ENCODE peak calls at places on chromosomes 11 and 22, in six cellular contexts. A is uterus; Q is AG09309; F is stimulated activated naive B cell treated with anti-CD40 and anti-IgM and Interleukin-4, amounts not matched to agents 10 μg/mL and 1 μg/mL and 100 μg/mL, for 72 hours; V is ureter; L is LoVo. I is an unnamed sample.

GRCh38 chr11:120747801-120748484 is 236.4 kb downstream of the GRIK4 start:
- DNase-seq in A (no peak), Q (no peak), F (no peak), V (no peak), L (no peak), I (no peak)

GRCh38 chr11:134126197-134126822 is 57.4 kb downstream of the JAM3 start:
- DNase-seq in A (no peak), Q (peak; percentile 57), F (no peak), V (no peak), L (no peak), I (no peak)

GRCh38 chr11:119166368-119167076 is 2.0 kb upstream of the NLRX1 start:
- DNase-seq in A (no peak), Q (no peak), F (no peak), V (peak; percentile 68), L (peak; percentile 69), I (no peak)

GRCh38 chr11:80980221-80980620 is 1539.4 kb upstream of the TENM4 start:
- DNase-seq in A (no peak), Q (no peak), F (no peak), V (no peak), L (no peak), I (no peak)

GRCh38 chr11:119258180-119258579 is 52.0 kb downstream of the CBL start:
- DNase-seq in A (no peak), Q (no peak), F (no peak), V (no peak), L (no peak), I (no peak)

GRCh38 chr22:37316875-37317371 is 34.6 kb downstream of the CYTH4 start:
- DNase-seq in A (peak; percentile 56), Q (no peak), F (peak; percentile 61), V (peak; percentile 82), L (peak; percentile 88), I (peak; percentile 75)

GRCh38 chr11:128026596-128026995 is 560.8 kb downstream of the ETS1 start:
- DNase-seq in A (no peak), Q (peak; percentile 95), F (no peak), V (no peak), L (no peak), I (peak; percentile 33)

GRCh38 chr11:74756571-74756970 is 7.9 kb downstream of the RNF169 start:
- DNase-seq in A (no peak), Q (no peak), F (no peak), V (no peak), L (no peak), I (no peak)

GRCh38 chr11:84673753-84674152 is 953.4 kb downstream of the DLG2 start:
- DNase-seq in A (no peak), Q (no peak), F (no peak), V (no peak), L (no peak), I (no peak)

GRCh38 chr11:31236052-31236652 is 133.4 kb downstream of the DCDC1 start:
- DNase-seq in A (no peak), Q (no peak), F (no peak), V (no peak), L (peak; percentile 16), I (no peak)

GRCh38 chr11:63551889-63552266 is 11.3 kb downstream of the PLAAT2 start:
- DNase-seq in A (no peak), Q (no peak), F (no peak), V (no peak), L (no peak), I (no peak)

GRCh38 chr11:39236916-39237315 is 2222.5 kb downstream of the LRRC4C start:
- DNase-seq in A (no peak), Q (no peak), F (no peak), V (no peak), L (no peak), I (no peak)

GRCh38 chr11:113540416-113541330 is 65.5 kb upstream of the DRD2 start:
- DNase-seq in A (no peak), Q (no peak), F (no peak), V (no peak), L (no peak), I (no peak)

GRCh38 chr11:64349404-64349803 is 9.4 kb downstream of the CCDC88B start:
- DNase-seq in A (no peak), Q (no peak), F (no peak), V (no peak), L (no peak), I (no peak)

GRCh38 chr22:40345271-40345670 is 1.0 kb upstream of the ADSL start:
- DNase-seq in A (no peak), Q (no peak), F (no peak), V (no peak), L (peak; percentile 56), I (no peak)

GRCh38 chr11:64718084-64718779 is 4.8 kb downstream of the NRXN2 start:
- DNase-seq in A (no peak), Q (no peak), F (no peak), V (no peak), L (no peak), I (no peak)

GRCh38 chr11:97445561-97445960 is 1055.7 kb downstream of the JRKL start:
- DNase-seq in A (no peak), Q (no peak), F (no peak), V (no peak), L (no peak), I (no peak)

GRCh38 chr11:16126361-16126760 is 230.0 kb downstream of the SOX6 start:
- DNase-seq in A (no peak), Q (no peak), F (no peak), V (no peak), L (no peak), I (no peak)

GRCh38 chr11:46055371-46055770 is 65.9 kb downstream of the PHF21A start:
- DNase-seq in A (no peak), Q (no peak), F (no peak), V (no peak), L (no peak), I (no peak)

GRCh38 chr11:76256448-76256847 is 50.1 kb upstream of the WNT11 start:
- DNase-seq in A (no peak), Q (no peak), F (no peak), V (no peak), L (no peak), I (no peak)

GRCh38 chr11:118175031-118175531 is 1.4 kb downstream of the SCN2B start:
- DNase-seq in A (no peak), Q (no peak), F (no peak), V (no peak), L (no peak), I (no peak)

GRCh38 chr11:10314199-10315072 is 9.6 kb downstream of the ADM start:
- DNase-seq in A (no peak), Q (no peak), F (no peak), V (no peak), L (no peak), I (no peak)

GRCh38 chr11:78645226-78646202 is 70.8 kb upstream of the NARS2 start:
- DNase-seq in A (peak; percentile 40), Q (peak; percentile 35), F (peak; percentile 48), V (peak; percentile 70), L (peak; percentile 72), I (peak; percentile 53)

GRCh38 chr11:25349537-25349936 is 852.7 kb downstream of the LUZP2 start:
- DNase-seq in A (no peak), Q (no peak), F (no peak), V (no peak), L (no peak), I (no peak)

GRCh38 chr11:70471254-70471653 is 72.9 kb downstream of the CTTN start:
- DNase-seq in A (no peak), Q (no peak), F (no peak), V (no peak), L (peak; percentile 29), I (no peak)

GRCh38 chr11:88103337-88104206 is 71.7 kb downstream of the RAB38 start:
- DNase-seq in A (no peak), Q (no peak), F (peak; percentile 11), V (no peak), L (peak; percentile 43), I (no peak)